ENCODE peak calls at places on chromosomes 1 and 21, in six cellular contexts. One of them, this sample, is unnamed.

GRCh38 chr1:18943914-18944572 is 12.4 kb downstream of the IFFO2 start:
- DNase-seq in tibial artery: no peak
- DNase-seq in mucosa of descending colon: no peak
- DNase-seq in nephron progenitor cell: no peak
- DNase-seq in fibroblast of lung: no peak
- DNase-seq in AG09309: no peak
- DNase-seq in this sample: no peak

GRCh38 chr1:155989242-155989991 is 11.1 kb upstream of the ARHGEF2 start:
- DNase-seq in tibial artery: peak
- DNase-seq in mucosa of descending colon: peak
- DNase-seq in nephron progenitor cell: peak
- DNase-seq in fibroblast of lung: peak
- DNase-seq in AG09309: no peak
- DNase-seq in this sample: peak

GRCh38 chr1:213745451-213745850 is 242.3 kb upstream of the PROX1 start:
- DNase-seq in tibial artery: no peak
- DNase-seq in mucosa of descending colon: no peak
- DNase-seq in nephron progenitor cell: no peak
- DNase-seq in fibroblast of lung: no peak
- DNase-seq in AG09309: no peak
- DNase-seq in this sample: no peak

GRCh38 chr1:3499611-3500010 is 45.1 kb downstream of the ARHGEF16 start:
- DNase-seq in tibial artery: no peak
- DNase-seq in mucosa of descending colon: no peak
- DNase-seq in nephron progenitor cell: no peak
- DNase-seq in fibroblast of lung: no peak
- DNase-seq in AG09309: no peak
- DNase-seq in this sample: no peak

GRCh38 chr1:24925082-24925779 is 4.8 kb downstream of the RUNX3 start:
- DNase-seq in tibial artery: no peak
- DNase-seq in mucosa of descending colon: no peak
- DNase-seq in nephron progenitor cell: no peak
- DNase-seq in fibroblast of lung: no peak
- DNase-seq in AG09309: no peak
- DNase-seq in this sample: no peak

GRCh38 chr21:17823846-17824245 is 4.7 kb upstream of the C21orf91 start:
- DNase-seq in tibial artery: no peak
- DNase-seq in mucosa of descending colon: no peak
- DNase-seq in nephron progenitor cell: no peak
- DNase-seq in fibroblast of lung: no peak
- DNase-seq in AG09309: no peak
- DNase-seq in this sample: no peak

GRCh38 chr1:201286445-201286844 is 3.1 kb downstream of the PKP1 start:
- DNase-seq in tibial artery: no peak
- DNase-seq in mucosa of descending colon: no peak
- DNase-seq in nephron progenitor cell: no peak
- DNase-seq in fibroblast of lung: no peak
- DNase-seq in AG09309: no peak
- DNase-seq in this sample: no peak

GRCh38 chr1:15525043-15525958 is 1.3 kb upstream of the CASP9 start:
- DNase-seq in tibial artery: peak
- DNase-seq in mucosa of descending colon: no peak
- DNase-seq in nephron progenitor cell: peak
- DNase-seq in fibroblast of lung: peak
- DNase-seq in AG09309: peak
- DNase-seq in this sample: no peak

GRCh38 chr1:221294244-221294643 is 415.0 kb downstream of the HLX start:
- DNase-seq in tibial artery: no peak
- DNase-seq in mucosa of descending colon: no peak
- DNase-seq in nephron progenitor cell: no peak
- DNase-seq in fibroblast of lung: no peak
- DNase-seq in AG09309: no peak
- DNase-seq in this sample: no peak

GRCh38 chr1:221328371-221328770 is 413.5 kb downstream of the DUSP10 start:
- DNase-seq in tibial artery: no peak
- DNase-seq in mucosa of descending colon: no peak
- DNase-seq in nephron progenitor cell: no peak
- DNase-seq in fibroblast of lung: no peak
- DNase-seq in AG09309: no peak
- DNase-seq in this sample: no peak

GRCh38 chr1:26726784-26727183 is 31.0 kb downstream of the ARID1A start:
- DNase-seq in tibial artery: no peak
- DNase-seq in mucosa of descending colon: no peak
- DNase-seq in nephron progenitor cell: no peak
- DNase-seq in fibroblast of lung: no peak
- DNase-seq in AG09309: no peak
- DNase-seq in this sample: no peak

GRCh38 chr1:150535511-150536281 is 13.5 kb upstream of the ADAMTSL4 start:
- DNase-seq in tibial artery: no peak
- DNase-seq in mucosa of descending colon: peak
- DNase-seq in nephron progenitor cell: no peak
- DNase-seq in fibroblast of lung: peak
- DNase-seq in AG09309: no peak
- DNase-seq in this sample: no peak

GRCh38 chr1:215375386-215375785 is 191.7 kb upstream of the KCTD3 start:
- DNase-seq in tibial artery: no peak
- DNase-seq in mucosa of descending colon: no peak
- DNase-seq in nephron progenitor cell: no peak
- DNase-seq in fibroblast of lung: peak
- DNase-seq in AG09309: no peak
- DNase-seq in this sample: no peak

GRCh38 chr21:37626320-37626719 is 259.7 kb downstream of the DYRK1A start:
- DNase-seq in tibial artery: no peak
- DNase-seq in mucosa of descending colon: no peak
- DNase-seq in nephron progenitor cell: no peak
- DNase-seq in fibroblast of lung: no peak
- DNase-seq in AG09309: no peak
- DNase-seq in this sample: no peak

GRCh38 chr1:218711884-218712674 is 366.9 kb downstream of the TGFB2 start:
- DNase-seq in tibial artery: peak
- DNase-seq in mucosa of descending colon: no peak
- DNase-seq in nephron progenitor cell: no peak
- DNase-seq in fibroblast of lung: peak
- DNase-seq in AG09309: no peak
- DNase-seq in this sample: no peak

DNA sequence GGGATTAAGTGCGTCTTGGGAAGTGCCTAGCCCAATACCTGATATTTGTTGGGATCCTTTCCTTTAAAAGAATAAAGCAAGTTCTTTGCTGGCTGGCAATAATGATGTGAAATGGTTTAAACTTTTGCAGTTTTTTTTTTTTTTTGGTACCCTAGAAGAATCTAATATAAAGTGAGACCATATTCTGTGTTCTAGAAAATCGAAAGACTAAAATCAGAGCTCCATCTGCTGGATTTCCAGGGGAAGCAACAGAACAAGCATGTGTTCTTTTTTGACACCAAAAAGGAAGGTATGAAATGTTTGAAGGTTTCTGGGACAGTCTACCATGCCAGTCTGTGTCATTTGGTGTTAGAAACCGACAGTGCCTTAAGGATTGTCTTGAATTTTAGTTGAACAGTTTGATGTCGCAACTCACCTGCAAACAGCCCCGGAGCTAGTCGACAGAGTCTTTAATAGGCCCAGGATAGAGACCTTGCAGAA is 6.4 kb downstream of the UTP11 start:
- DNase-seq in tibial artery: no peak
- DNase-seq in mucosa of descending colon: no peak
- DNase-seq in nephron progenitor cell: no peak
- DNase-seq in fibroblast of lung: no peak
- DNase-seq in AG09309: no peak
- DNase-seq in this sample: no peak
- TF ChIP-seq CTCF in tibial artery: peak
- TF ChIP-seq CTCF in mucosa of descending colon: no peak
- TF ChIP-seq CTCF in nephron progenitor cell: peak
- TF ChIP-seq CTCF in fibroblast of lung: peak
- TF ChIP-seq CTCF in AG09309: peak
- TF ChIP-seq CTCF in this sample: peak

GRCh38 chr1:54462597-54463258 is 56.5 kb upstream of the SSBP3 start:
- DNase-seq in tibial artery: peak
- DNase-seq in mucosa of descending colon: no peak
- DNase-seq in nephron progenitor cell: no peak
- DNase-seq in fibroblast of lung: no peak
- DNase-seq in AG09309: no peak
- DNase-seq in this sample: no peak

GRCh38 chr1:54464031-54464476 is 57.9 kb upstream of the SSBP3 start:
- DNase-seq in tibial artery: no peak
- DNase-seq in mucosa of descending colon: no peak
- DNase-seq in nephron progenitor cell: no peak
- DNase-seq in fibroblast of lung: no peak
- DNase-seq in AG09309: no peak
- DNase-seq in this sample: no peak

GRCh38 chr1:54463259-54464030 is 57.3 kb upstream of the SSBP3 start:
- DNase-seq in tibial artery: no peak
- DNase-seq in mucosa of descending colon: no peak
- DNase-seq in nephron progenitor cell: no peak
- DNase-seq in fibroblast of lung: no peak
- DNase-seq in AG09309: no peak
- DNase-seq in this sample: no peak

GRCh38 chr1:54465351-54465811 is 59.2 kb upstream of the SSBP3 start:
- DNase-seq in tibial artery: no peak
- DNase-seq in mucosa of descending colon: no peak
- DNase-seq in nephron progenitor cell: no peak
- DNase-seq in fibroblast of lung: no peak
- DNase-seq in AG09309: no peak
- DNase-seq in this sample: no peak

DNA sequence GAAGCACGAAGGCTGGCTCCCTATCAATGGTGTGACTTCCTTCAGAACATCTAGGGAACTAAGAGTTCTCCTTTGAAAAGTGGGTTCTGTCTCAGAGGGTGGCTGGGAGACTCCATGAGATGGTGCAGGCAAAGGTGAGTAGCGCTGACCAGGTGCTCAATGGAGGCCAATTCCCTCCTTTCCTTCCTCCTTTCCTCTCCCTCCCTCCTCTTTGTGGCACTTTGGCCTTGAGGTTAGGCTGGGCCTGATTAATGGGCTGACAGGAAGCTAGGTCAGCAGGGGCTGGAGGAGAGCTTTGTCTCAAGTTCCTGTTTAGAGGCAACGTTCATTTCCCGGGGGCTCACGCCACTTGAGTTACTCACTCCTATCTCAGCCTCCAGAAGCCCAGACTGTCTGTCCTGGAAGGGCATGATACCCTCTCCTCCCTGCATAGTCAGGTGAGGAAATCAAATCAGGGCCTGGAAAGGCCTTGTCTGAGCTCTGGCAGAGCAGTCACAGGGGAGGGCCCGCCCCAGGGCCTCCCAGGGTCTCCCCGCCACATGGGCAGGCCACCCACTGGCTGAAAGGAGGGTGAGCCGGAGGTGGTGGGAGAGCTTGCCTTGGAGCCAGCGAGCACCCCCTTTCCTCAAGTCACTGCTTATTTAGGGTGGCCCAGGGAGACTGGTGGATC is 58.4 kb upstream of the SSBP3 start:
- DNase-seq in tibial artery: no peak
- DNase-seq in mucosa of descending colon: no peak
- DNase-seq in nephron progenitor cell: peak
- DNase-seq in fibroblast of lung: peak
- DNase-seq in AG09309: no peak
- DNase-seq in this sample: no peak
- TF ChIP-seq CTCF in tibial artery: no peak
- TF ChIP-seq CTCF in mucosa of descending colon: no peak
- TF ChIP-seq CTCF in nephron progenitor cell: no peak
- TF ChIP-seq CTCF in fibroblast of lung: no peak
- TF ChIP-seq CTCF in AG09309: no peak
- TF ChIP-seq CTCF in this sample: no peak

GRCh38 chr1:165873481-165873880 is 46.1 kb downstream of the UCK2 start:
- DNase-seq in tibial artery: no peak
- DNase-seq in mucosa of descending colon: no peak
- DNase-seq in nephron progenitor cell: no peak
- DNase-seq in fibroblast of lung: no peak
- DNase-seq in AG09309: no peak
- DNase-seq in this sample: no peak

GRCh38 chr1:165874643-165875042 is 47.2 kb downstream of the UCK2 start:
- DNase-seq in tibial artery: no peak
- DNase-seq in mucosa of descending colon: no peak
- DNase-seq in nephron progenitor cell: no peak
- DNase-seq in fibroblast of lung: no peak
- DNase-seq in AG09309: no peak
- DNase-seq in this sample: no peak

GRCh38 chr1:165875171-165875570 is 47.8 kb downstream of the UCK2 start:
- DNase-seq in tibial artery: no peak
- DNase-seq in mucosa of descending colon: no peak
- DNase-seq in nephron progenitor cell: no peak
- DNase-seq in fibroblast of lung: no peak
- DNase-seq in AG09309: no peak
- DNase-seq in this sample: no peak

GRCh38 chr1:165869343-165869742 is 41.9 kb downstream of the UCK2 start:
- DNase-seq in tibial artery: no peak
- DNase-seq in mucosa of descending colon: no peak
- DNase-seq in nephron progenitor cell: no peak
- DNase-seq in fibroblast of lung: no peak
- DNase-seq in AG09309: no peak
- DNase-seq in this sample: no peak

DNA sequence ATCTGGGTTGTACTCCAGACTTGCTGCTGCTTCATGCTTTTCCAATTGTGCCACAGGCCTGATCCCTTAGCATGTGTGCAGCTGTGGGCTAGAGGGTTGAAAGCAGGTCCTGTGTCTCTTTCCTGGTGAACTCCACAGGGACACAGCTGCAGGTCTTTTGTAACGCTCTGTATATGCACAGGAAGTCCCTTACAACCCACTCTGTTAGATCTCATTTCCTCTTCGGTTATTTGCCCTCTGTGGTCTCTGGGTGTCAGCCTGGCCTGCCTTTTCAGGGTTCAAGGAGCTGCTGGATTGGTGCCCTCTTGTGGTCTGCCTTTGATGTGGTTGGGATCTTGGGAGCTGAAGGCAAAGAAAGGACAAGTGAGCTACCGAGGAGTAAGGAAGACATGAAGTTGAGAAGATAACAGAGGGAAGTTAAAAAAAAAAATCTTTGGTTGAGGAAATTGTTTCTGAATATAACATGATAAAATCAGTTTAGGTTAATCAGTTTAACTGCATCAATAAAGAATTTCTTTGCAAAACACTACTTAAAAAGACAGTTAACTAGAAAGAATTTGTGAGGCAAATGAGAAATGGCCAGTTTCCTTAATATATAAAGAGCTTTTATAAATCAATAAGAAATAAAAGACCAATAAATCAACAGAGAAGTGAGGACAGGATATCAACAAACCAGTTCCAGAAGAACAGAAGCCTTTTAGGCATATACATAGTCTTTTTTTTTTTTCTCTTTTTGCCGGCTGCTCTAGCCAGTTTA is 44.1 kb downstream of the UCK2 start:
- DNase-seq in tibial artery: no peak
- DNase-seq in mucosa of descending colon: peak
- DNase-seq in nephron progenitor cell: no peak
- DNase-seq in fibroblast of lung: peak
- DNase-seq in AG09309: no peak
- DNase-seq in this sample: no peak
- TF ChIP-seq CTCF in tibial artery: no peak
- TF ChIP-seq CTCF in mucosa of descending colon: no peak
- TF ChIP-seq CTCF in nephron progenitor cell: no peak
- TF ChIP-seq CTCF in fibroblast of lung: peak
- TF ChIP-seq CTCF in AG09309: peak
- TF ChIP-seq CTCF in this sample: peak

DNA sequence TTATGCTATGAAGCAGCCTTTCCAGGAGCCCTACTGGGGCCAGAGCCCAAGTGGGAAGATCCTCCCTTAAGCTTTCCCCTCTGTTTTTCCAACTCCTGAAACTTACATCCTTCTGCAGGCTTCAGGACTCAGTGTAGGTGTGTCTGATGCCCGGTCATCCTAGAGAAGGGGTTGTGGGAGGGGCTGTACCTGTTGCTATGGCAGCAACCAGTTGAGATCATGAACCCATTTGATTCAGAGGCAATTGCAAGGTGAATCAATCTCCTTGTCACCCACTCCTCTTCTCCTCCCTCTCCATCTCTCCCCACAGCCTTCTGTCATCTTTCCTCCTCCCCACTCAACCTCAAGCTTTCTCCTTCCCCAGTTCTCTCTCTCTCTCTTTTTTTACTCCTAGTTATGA is 151.8 kb downstream of the CACNA1E start:
- DNase-seq in tibial artery: no peak
- DNase-seq in mucosa of descending colon: no peak
- DNase-seq in nephron progenitor cell: no peak
- DNase-seq in fibroblast of lung: no peak
- DNase-seq in AG09309: no peak
- DNase-seq in this sample: no peak
- TF ChIP-seq CTCF in tibial artery: no peak
- TF ChIP-seq CTCF in mucosa of descending colon: no peak
- TF ChIP-seq CTCF in nephron progenitor cell: no peak
- TF ChIP-seq CTCF in fibroblast of lung: no peak
- TF ChIP-seq CTCF in AG09309: no peak
- TF ChIP-seq CTCF in this sample: no peak

This sample was measured in progenitor cell of endocrine pancreas.